ENCODE peak calls at places on chromosomes 11 and 22, in ten cellular contexts. G is epithelial cell of proximal tubule; X is A549; C is AG04450; L is MM.1S; Z is fibroblast of pulmonary artery; N is nephron progenitor cell; O is CD8-positive, alpha-beta T cell; P is HFF-Myc; E is endodermal cell. I is an unnamed sample.

GRCh38 chr22:38353142-38353629 is 36.0 kb upstream of the CSNK1E start:
- DNase-seq in X (peak), C (no peak), E (peak), P (no peak), O (peak), N (peak), L (peak), G (no peak), Z (peak), I (no peak)

GRCh38 chr11:133931449-133932060 is 25.2 kb downstream of the IGSF9B start:
- DNase-seq in Z (no peak), P (no peak), N (no peak), G (no peak), E (no peak), O (no peak), X (no peak), L (no peak), C (no peak), I (no peak)

GRCh38 chr11:122440783-122441701 is 214.5 kb upstream of the UBASH3B start:
- DNase-seq in P (no peak), L (no peak), Z (peak), C (no peak), O (no peak), G (no peak), N (peak), E (peak), X (peak), I (peak)

GRCh38 chr22:47547881-47548630 is 785.6 kb downstream of the TBC1D22A start:
- DNase-seq in N (no peak), O (no peak), G (no peak), L (no peak), X (no peak), E (no peak), P (no peak), C (no peak), Z (no peak), I (no peak)

GRCh38 chr11:35289821-35290220 is 129.5 kb downstream of the SLC1A2 start:
- DNase-seq in N (no peak), O (no peak), G (no peak), X (no peak), P (no peak), E (no peak), L (no peak), Z (peak), C (no peak), I (no peak)

GRCh38 chr11:69199583-69200295 is 44.0 kb downstream of the SMIM38 start:
- DNase-seq in E (no peak), P (no peak), Z (no peak), L (no peak), O (no peak), G (no peak), C (no peak), X (no peak), N (no peak), I (no peak)

GRCh38 chr11:99693941-99694492 is 673.3 kb downstream of the CNTN5 start:
- DNase-seq in N (no peak), E (no peak), G (no peak), P (no peak), X (peak), C (peak), Z (peak), L (no peak), O (no peak), I (no peak)

GRCh38 chr22:45529097-45529496 is 26.4 kb downstream of the FBLN1 start:
- DNase-seq in N (no peak), E (no peak), L (no peak), Z (no peak), O (no peak), C (peak), X (no peak), P (no peak), G (no peak), I (no peak)

GRCh38 chr11:119726585-119727522 is 2.1 kb downstream of the NECTIN1 start:
- DNase-seq in G (no peak), E (peak), Z (no peak), X (no peak), L (no peak), O (no peak), N (no peak), C (no peak), P (no peak), I (no peak)

GRCh38 chr11:114350022-114350421 is 50.3 kb downstream of the C11orf71 start:
- DNase-seq in O (no peak), L (no peak), P (no peak), G (no peak), Z (no peak), C (no peak), X (no peak), E (no peak), N (no peak), I (no peak)

GRCh38 chr22:39363751-39364484 is 14.1 kb downstream of the SYNGR1 start:
- DNase-seq in X (no peak), G (no peak), N (peak), L (no peak), O (no peak), C (no peak), E (no peak), P (no peak), Z (no peak), I (no peak)

GRCh38 chr11:126630488-126630887 is 275.0 kb downstream of the ST3GAL4 start:
- DNase-seq in Z (no peak), N (no peak), P (no peak), L (no peak), C (no peak), O (no peak), X (no peak), E (no peak), G (no peak), I (no peak)

GRCh38 chr11:8230921-8231847 is 32.5 kb downstream of the LMO1 start:
- DNase-seq in Z (no peak), G (no peak), E (no peak), P (no peak), X (no peak), L (no peak), N (no peak), O (no peak), C (no peak), I (no peak)

GRCh38 chr11:29263971-29264682 is 752.7 kb downstream of the KCNA4 start:
- DNase-seq in L (no peak), X (no peak), C (no peak), G (no peak), P (no peak), N (no peak), Z (peak), O (no peak), E (no peak), I (no peak)

GRCh38 chr11:120004723-120005122 is 133.2 kb downstream of the TRIM29 start:
- DNase-seq in G (no peak), P (no peak), L (no peak), N (no peak), O (no peak), X (no peak), Z (no peak), C (no peak), E (no peak), I (no peak)

GRCh38 chr11:131667566-131667965 is 297.2 kb downstream of the NTM start:
- DNase-seq in C (no peak), O (no peak), X (no peak), L (no peak), P (no peak), Z (no peak), E (peak), G (no peak), N (no peak), I (no peak)

GRCh38 chr22:46006379-46007002 is 29.5 kb upstream of the WNT7B start:
- DNase-seq in N (peak), P (peak), X (peak), Z (peak), C (peak), E (peak), O (peak), L (peak), G (peak), I (peak)

GRCh38 chr11:110086892-110087309 is 6.3 kb upstream of the ZC3H12C start:
- DNase-seq in N (no peak), Z (peak), X (peak), G (peak), C (peak), L (no peak), P (no peak), E (no peak), O (no peak), I (no peak)

GRCh38 chr22:35392357-35392756 is 7.6 kb upstream of the MCM5 start:
- DNase-seq in O (no peak), N (no peak), Z (no peak), E (no peak), L (peak), P (no peak), X (no peak), G (no peak), C (no peak), I (no peak)

GRCh38 chr11:94876645-94877445 is 96.5 kb downstream of the CWC15 start:
- DNase-seq in Z (peak), L (no peak), N (peak), P (peak), E (peak), G (peak), C (peak), X (peak), O (peak), I (no peak)

GRCh38 chr11:44840526-44840925 is 110.2 kb downstream of the TP53I11 start:
- DNase-seq in E (no peak), O (no peak), L (no peak), G (no peak), P (no peak), X (no peak), N (no peak), C (no peak), Z (no peak), I (no peak)

GRCh38 chr22:49295465-49295743 is 532.3 kb downstream of the BRD1 start:
- DNase-seq in Z (no peak), O (peak), E (no peak), C (no peak), X (no peak), L (no peak), G (no peak), P (no peak), N (no peak), I (peak)

GRCh38 chr11:2577071-2578005 is 122.5 kb downstream of the KCNQ1OT1 start:
- DNase-seq in O (no peak), X (no peak), G (no peak), N (peak), C (no peak), P (no peak), L (no peak), E (peak), Z (no peak), I (peak)

DNA sequence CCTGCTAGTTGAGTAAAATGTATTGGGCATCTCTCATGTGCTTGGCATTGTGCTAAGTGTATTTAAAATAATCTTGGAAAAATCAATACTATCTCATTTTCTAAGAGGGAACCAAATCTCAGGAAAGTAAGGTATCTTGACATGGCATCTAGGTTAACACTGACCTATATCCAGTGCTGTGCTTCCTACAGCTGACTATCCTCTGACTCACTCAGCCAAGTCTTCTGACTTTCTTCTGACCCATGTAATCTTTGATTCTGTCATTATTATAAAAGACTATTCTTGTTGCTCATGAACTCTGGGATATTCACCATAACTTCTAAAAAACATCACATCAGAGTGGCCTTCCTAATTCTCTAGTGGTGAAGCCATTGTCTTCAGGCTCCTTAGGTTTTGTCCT is 304.1 kb upstream of the TENM4 start:
- DNase-seq in X (no peak), L (no peak), C (no peak), E (no peak), O (no peak), P (no peak), Z (no peak), N (no peak), G (peak), I (no peak)
- TF ChIP-seq CTCF in X (no peak), L (no peak), C (no peak), E (no peak), O (no peak), P (no peak), Z (no peak), N (no peak), G (no peak), I (no peak)

GRCh38 chr11:64100345-64100744 is 64.6 kb downstream of the FLRT1 start:
- DNase-seq in N (no peak), O (no peak), C (no peak), G (no peak), X (no peak), Z (no peak), E (peak), L (no peak), P (no peak), I (no peak)
- TF ChIP-seq CTCF in N (peak), O (no peak), C (peak), G (peak), X (no peak), Z (peak), E (peak), L (peak), P (peak), I (no peak)

GRCh38 chr11:58902881-58903280 is 36.4 kb upstream of the GLYATL1 start:
- DNase-seq in C (no peak), G (no peak), L (no peak), O (no peak), P (no peak), X (no peak), Z (no peak), E (no peak), N (no peak), I (no peak)

GRCh38 chr11:58905716-58906547 is 33.4 kb upstream of the GLYATL1 start:
- DNase-seq in G (no peak), C (peak), L (no peak), X (peak), O (no peak), N (peak), P (peak), E (peak), Z (peak), I (no peak)

GRCh38 chr11:58898106-58898505 is 41.2 kb upstream of the GLYATL1 start:
- DNase-seq in G (no peak), L (no peak), E (no peak), Z (no peak), C (no peak), N (no peak), X (no peak), P (no peak), O (no peak), I (no peak)

GRCh38 chr11:58905141-58905715 is 34.1 kb upstream of the GLYATL1 start:
- DNase-seq in N (peak), P (no peak), X (no peak), E (peak), O (no peak), C (no peak), Z (peak), G (no peak), L (no peak), I (no peak)

GRCh38 chr11:58900479-58901420 is 38.5 kb upstream of the GLYATL1 start:
- DNase-seq in L (peak), E (peak), Z (peak), X (peak), G (peak), N (peak), P (no peak), O (peak), C (peak), I (no peak)
- TF ChIP-seq CTCF in L (peak), E (peak), Z (peak), X (peak), G (peak), N (peak), P (peak), O (no peak), C (peak), I (no peak)

DNA sequence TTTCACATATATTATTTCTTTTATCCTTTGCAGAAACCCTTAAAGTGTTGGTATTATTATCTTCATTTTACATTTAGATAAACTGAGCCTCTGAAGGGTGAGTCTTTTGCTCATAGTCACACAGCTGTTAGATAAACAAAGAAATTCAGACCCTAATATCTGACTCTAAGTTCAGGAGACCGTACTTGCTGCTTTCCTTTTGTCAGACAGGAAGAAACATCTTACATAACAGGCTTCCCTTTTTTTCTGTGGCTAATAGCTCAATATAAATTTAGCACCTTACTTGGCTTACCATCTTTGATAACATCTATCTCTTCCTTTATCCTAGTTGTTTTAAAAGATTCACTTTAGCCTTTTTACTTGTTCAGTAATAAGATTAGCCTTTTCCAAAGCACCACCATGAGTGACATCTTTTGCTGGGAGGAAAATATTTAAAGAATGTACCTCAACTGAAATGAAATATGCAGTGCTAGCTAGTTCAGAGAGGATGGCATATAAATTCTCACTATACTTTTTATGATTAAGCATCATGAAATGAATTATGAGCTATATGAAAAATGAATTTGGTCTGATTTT is 128.6 kb downstream of the WNT11 start:
- DNase-seq in X (no peak), Z (peak), E (no peak), P (no peak), C (no peak), O (no peak), L (no peak), N (no peak), G (no peak), I (no peak)
- TF ChIP-seq CTCF in X (no peak), Z (no peak), E (no peak), P (no peak), C (no peak), O (no peak), L (no peak), N (no peak), G (no peak), I (no peak)

I was measured in mesothelial cell of epicardium.